ENCODE peak calls at places on chromosomes 1 and 21, in nine cellular contexts. One of them, this sample, is unnamed.

GRCh38 chr1:5563861-5564577 is 428.2 kb downstream of the NPHP4 start:
- DNase-seq in lower leg skin: no peak
- DNase-seq in B cell: no peak
- DNase-seq in AG09319: no peak
- DNase-seq in cardiac fibroblast: no peak
- DNase-seq in A549: no peak
- DNase-seq in colonic mucosa: no peak
- DNase-seq in HFFc6: no peak
- DNase-seq in CD8-positive, alpha-beta T cell: no peak
- DNase-seq in this sample: no peak

GRCh38 chr1:45522324-45523104 is 830 bp upstream of the PRDX1 start:
- DNase-seq in B cell: no peak
- DNase-seq in AG09319: no peak
- DNase-seq in lower leg skin: no peak
- DNase-seq in colonic mucosa: no peak
- DNase-seq in HFFc6: peak; percentile 56
- DNase-seq in cardiac fibroblast: peak; percentile 41
- DNase-seq in CD8-positive, alpha-beta T cell: no peak
- DNase-seq in A549: peak; percentile 85
- DNase-seq in this sample: peak; percentile 59

GRCh38 chr21:26273686-26274313 is 103.2 kb upstream of the APP start:
- DNase-seq in cardiac fibroblast: no peak
- DNase-seq in B cell: no peak
- DNase-seq in CD8-positive, alpha-beta T cell: no peak
- DNase-seq in lower leg skin: no peak
- DNase-seq in HFFc6: no peak
- DNase-seq in AG09319: no peak
- DNase-seq in colonic mucosa: no peak
- DNase-seq in A549: no peak
- DNase-seq in this sample: no peak

GRCh38 chr21:33259995-33260394 is 6.2 kb upstream of the IL10RB start:
- DNase-seq in lower leg skin: no peak
- DNase-seq in AG09319: no peak
- DNase-seq in A549: no peak
- DNase-seq in colonic mucosa: peak; percentile 32
- DNase-seq in HFFc6: no peak
- DNase-seq in cardiac fibroblast: no peak
- DNase-seq in B cell: no peak
- DNase-seq in CD8-positive, alpha-beta T cell: no peak
- DNase-seq in this sample: no peak

GRCh38 chr21:42654179-42654912 is 925 bp downstream of the PDE9A start:
- DNase-seq in AG09319: no peak
- DNase-seq in A549: peak; percentile 26
- DNase-seq in colonic mucosa: peak; percentile 43
- DNase-seq in HFFc6: no peak
- DNase-seq in CD8-positive, alpha-beta T cell: peak; percentile 10
- DNase-seq in B cell: peak; percentile 51
- DNase-seq in lower leg skin: no peak
- DNase-seq in cardiac fibroblast: peak; percentile 16
- DNase-seq in this sample: peak; percentile 21

GRCh38 chr1:67831850-67832513 is 1.3 kb downstream of the GNG12 start:
- DNase-seq in lower leg skin: peak; percentile 70
- DNase-seq in B cell: peak; percentile 11
- DNase-seq in HFFc6: peak; percentile 77
- DNase-seq in AG09319: no peak
- DNase-seq in cardiac fibroblast: peak; percentile 74
- DNase-seq in A549: peak; percentile 81
- DNase-seq in colonic mucosa: peak; percentile 71
- DNase-seq in CD8-positive, alpha-beta T cell: no peak
- DNase-seq in this sample: peak; percentile 63

GRCh38 chr1:151993734-151994496 is at the start of gene S100A10:
- DNase-seq in cardiac fibroblast: peak; percentile 91
- DNase-seq in lower leg skin: peak; percentile 79
- DNase-seq in HFFc6: peak; percentile 39
- DNase-seq in A549: peak; percentile 88
- DNase-seq in colonic mucosa: peak; percentile 92
- DNase-seq in CD8-positive, alpha-beta T cell: peak; percentile 77
- DNase-seq in B cell: peak; percentile 75
- DNase-seq in AG09319: peak; percentile 70
- DNase-seq in this sample: peak; percentile 91

GRCh38 chr21:37868446-37868845 is 47.8 kb downstream of the KCNJ6 start:
- DNase-seq in cardiac fibroblast: no peak
- DNase-seq in HFFc6: no peak
- DNase-seq in CD8-positive, alpha-beta T cell: no peak
- DNase-seq in lower leg skin: no peak
- DNase-seq in colonic mucosa: no peak
- DNase-seq in B cell: no peak
- DNase-seq in A549: no peak
- DNase-seq in AG09319: no peak
- DNase-seq in this sample: no peak

GRCh38 chr1:121517586-121518230 is 332.9 kb downstream of the SRGAP2C start:
- DNase-seq in cardiac fibroblast: no peak
- DNase-seq in A549: no peak
- DNase-seq in B cell: no peak
- DNase-seq in lower leg skin: no peak
- DNase-seq in HFFc6: no peak
- DNase-seq in AG09319: no peak
- DNase-seq in CD8-positive, alpha-beta T cell: no peak
- DNase-seq in colonic mucosa: no peak
- DNase-seq in this sample: no peak

GRCh38 chr1:203114202-203114601 is 13.3 kb upstream of the ADORA1 start:
- DNase-seq in HFFc6: no peak
- DNase-seq in A549: no peak
- DNase-seq in B cell: no peak
- DNase-seq in lower leg skin: no peak
- DNase-seq in AG09319: no peak
- DNase-seq in cardiac fibroblast: no peak
- DNase-seq in colonic mucosa: no peak
- DNase-seq in CD8-positive, alpha-beta T cell: no peak
- DNase-seq in this sample: no peak

GRCh38 chr1:210377934-210378333 is 49.2 kb downstream of the HHAT start:
- DNase-seq in CD8-positive, alpha-beta T cell: no peak
- DNase-seq in colonic mucosa: no peak
- DNase-seq in cardiac fibroblast: no peak
- DNase-seq in B cell: no peak
- DNase-seq in AG09319: no peak
- DNase-seq in lower leg skin: no peak
- DNase-seq in HFFc6: peak; percentile 53
- DNase-seq in A549: no peak
- DNase-seq in this sample: no peak

GRCh38 chr1:44049839-44050238 is 18.6 kb upstream of the SLC6A9 start:
- DNase-seq in B cell: no peak
- DNase-seq in lower leg skin: no peak
- DNase-seq in HFFc6: peak; percentile 94
- DNase-seq in A549: peak; percentile 50
- DNase-seq in colonic mucosa: no peak
- DNase-seq in cardiac fibroblast: peak; percentile 86
- DNase-seq in CD8-positive, alpha-beta T cell: no peak
- DNase-seq in AG09319: peak; percentile 59
- DNase-seq in this sample: no peak

GRCh38 chr1:5448486-5448885 is 543.7 kb downstream of the NPHP4 start:
- DNase-seq in B cell: no peak
- DNase-seq in lower leg skin: no peak
- DNase-seq in cardiac fibroblast: no peak
- DNase-seq in HFFc6: no peak
- DNase-seq in colonic mucosa: no peak
- DNase-seq in A549: no peak
- DNase-seq in AG09319: no peak
- DNase-seq in CD8-positive, alpha-beta T cell: peak; percentile 16
- DNase-seq in this sample: no peak

GRCh38 chr1:67191668-67192520 is 25.6 kb downstream of the IL23R start:
- DNase-seq in A549: no peak
- DNase-seq in B cell: no peak
- DNase-seq in cardiac fibroblast: peak; percentile 40
- DNase-seq in lower leg skin: no peak
- DNase-seq in CD8-positive, alpha-beta T cell: no peak
- DNase-seq in AG09319: no peak
- DNase-seq in HFFc6: no peak
- DNase-seq in colonic mucosa: no peak
- DNase-seq in this sample: no peak

GRCh38 chr1:217919683-217920502 is 288.7 kb downstream of the SPATA17 start:
- DNase-seq in lower leg skin: no peak
- DNase-seq in colonic mucosa: no peak
- DNase-seq in A549: no peak
- DNase-seq in B cell: no peak
- DNase-seq in HFFc6: no peak
- DNase-seq in cardiac fibroblast: no peak
- DNase-seq in CD8-positive, alpha-beta T cell: no peak
- DNase-seq in AG09319: no peak
- DNase-seq in this sample: no peak

GRCh38 chr1:176799327-176799726 is 336.4 kb downstream of the PAPPA2 start:
- DNase-seq in A549: no peak
- DNase-seq in cardiac fibroblast: no peak
- DNase-seq in lower leg skin: no peak
- DNase-seq in CD8-positive, alpha-beta T cell: no peak
- DNase-seq in AG09319: no peak
- DNase-seq in HFFc6: no peak
- DNase-seq in B cell: no peak
- DNase-seq in colonic mucosa: no peak
- DNase-seq in this sample: no peak

DNA sequence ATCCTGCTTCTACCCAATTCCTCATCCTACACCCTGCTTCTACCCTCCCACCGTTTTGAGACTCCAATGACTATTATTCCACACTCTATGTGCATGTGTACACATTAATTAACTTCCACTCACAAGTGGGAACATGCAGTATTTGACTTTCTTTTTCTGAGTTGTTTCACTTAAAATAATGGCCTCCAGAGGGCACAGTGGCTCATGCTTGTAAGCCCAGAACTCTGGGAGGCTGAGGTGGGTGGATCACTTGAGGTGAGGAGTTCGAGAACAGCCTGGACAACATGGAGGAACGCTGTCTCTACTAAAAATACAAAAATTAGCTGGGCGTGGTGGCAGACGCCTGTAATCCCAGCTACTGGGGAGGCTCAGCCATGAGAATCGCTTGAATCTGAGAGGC is 464.8 kb downstream of the PTBP2 start:
- DNase-seq in HFFc6: no peak
- DNase-seq in lower leg skin: no peak
- DNase-seq in cardiac fibroblast: no peak
- DNase-seq in A549: peak; percentile 22
- DNase-seq in B cell: peak; percentile 1
- DNase-seq in CD8-positive, alpha-beta T cell: no peak
- DNase-seq in colonic mucosa: no peak
- DNase-seq in AG09319: no peak
- DNase-seq in this sample: peak; percentile 2
- TF ChIP-seq CTCF in HFFc6: peak; percentile 63
- TF ChIP-seq CTCF in lower leg skin: no peak
- TF ChIP-seq CTCF in cardiac fibroblast: peak; percentile 20
- TF ChIP-seq CTCF in A549: no peak
- TF ChIP-seq CTCF in B cell: no peak
- TF ChIP-seq CTCF in CD8-positive, alpha-beta T cell: no peak
- TF ChIP-seq CTCF in colonic mucosa: no peak
- TF ChIP-seq CTCF in AG09319: no peak
- TF ChIP-seq CTCF in this sample: no peak

DNA sequence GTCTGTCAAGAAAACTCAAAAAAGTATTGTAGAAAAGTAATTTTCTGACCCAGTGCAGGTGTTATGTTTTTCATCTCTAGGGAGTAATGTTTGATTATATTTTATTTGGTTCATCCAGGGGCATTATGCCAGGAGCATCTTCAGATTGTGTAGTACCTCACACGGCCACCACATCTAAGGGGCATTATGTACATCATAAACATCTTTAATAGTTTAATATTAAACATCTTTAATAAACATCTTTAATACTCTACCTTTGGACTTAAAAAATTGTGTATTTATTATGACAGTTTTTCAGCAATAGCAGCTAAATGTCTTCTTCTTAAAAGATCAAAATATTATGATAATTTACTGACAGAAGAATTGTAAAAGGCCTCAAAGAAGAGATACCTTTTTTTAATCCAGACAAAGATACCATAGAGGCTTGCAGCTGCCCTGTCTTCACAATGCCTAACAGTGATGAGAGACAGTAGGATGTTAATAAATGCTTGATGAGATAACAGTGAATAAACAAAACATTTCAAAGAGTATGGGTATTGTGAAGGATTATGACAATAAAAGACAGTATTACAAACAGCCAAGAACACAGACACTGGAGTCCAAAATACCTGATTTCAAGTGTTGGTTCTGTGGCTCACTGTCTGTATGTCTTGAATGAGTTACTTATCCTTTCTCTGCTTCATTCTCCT is 240.9 kb upstream of the ADGRL2 start:
- DNase-seq in B cell: no peak
- DNase-seq in AG09319: no peak
- DNase-seq in HFFc6: no peak
- DNase-seq in cardiac fibroblast: peak; percentile 22
- DNase-seq in CD8-positive, alpha-beta T cell: no peak
- DNase-seq in lower leg skin: no peak
- DNase-seq in A549: peak; percentile 7
- DNase-seq in colonic mucosa: no peak
- DNase-seq in this sample: no peak
- TF ChIP-seq CTCF in B cell: peak; percentile 6
- TF ChIP-seq CTCF in AG09319: peak; percentile 1
- TF ChIP-seq CTCF in HFFc6: peak; percentile 68
- TF ChIP-seq CTCF in cardiac fibroblast: peak; percentile 45
- TF ChIP-seq CTCF in CD8-positive, alpha-beta T cell: no peak
- TF ChIP-seq CTCF in lower leg skin: no peak
- TF ChIP-seq CTCF in A549: peak; percentile 4
- TF ChIP-seq CTCF in colonic mucosa: no peak
- TF ChIP-seq CTCF in this sample: no peak

DNA sequence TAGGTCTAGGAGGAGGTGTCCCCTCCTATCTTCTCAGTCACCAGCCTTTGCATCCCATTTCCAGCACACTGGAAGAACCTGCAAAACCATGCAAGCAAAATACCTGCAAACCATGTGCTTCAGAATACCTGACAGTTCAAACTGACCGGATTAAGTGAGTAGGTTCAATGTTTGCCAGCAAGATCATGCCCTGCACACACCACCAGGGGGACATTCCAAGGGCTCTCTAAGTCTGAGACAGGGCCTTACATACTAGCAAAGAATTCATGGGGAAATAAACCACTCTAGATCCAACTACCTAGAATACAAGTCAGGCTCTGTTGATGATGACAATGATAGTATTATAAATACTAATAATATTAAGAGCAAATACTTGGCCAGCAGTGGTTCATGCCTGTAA is 27.6 kb downstream of the INPP5B start:
- DNase-seq in HFFc6: peak; percentile 41
- DNase-seq in AG09319: no peak
- DNase-seq in A549: peak; percentile 46
- DNase-seq in B cell: no peak
- DNase-seq in cardiac fibroblast: peak; percentile 40
- DNase-seq in lower leg skin: no peak
- DNase-seq in colonic mucosa: no peak
- DNase-seq in CD8-positive, alpha-beta T cell: no peak
- DNase-seq in this sample: peak; percentile 24
- TF ChIP-seq CTCF in HFFc6: peak; percentile 77
- TF ChIP-seq CTCF in AG09319: peak; percentile 33
- TF ChIP-seq CTCF in A549: peak; percentile 12
- TF ChIP-seq CTCF in B cell: peak; percentile 53
- TF ChIP-seq CTCF in cardiac fibroblast: peak; percentile 61
- TF ChIP-seq CTCF in lower leg skin: no peak
- TF ChIP-seq CTCF in colonic mucosa: no peak
- TF ChIP-seq CTCF in CD8-positive, alpha-beta T cell: peak; percentile 40
- TF ChIP-seq CTCF in this sample: peak; percentile 35

DNA sequence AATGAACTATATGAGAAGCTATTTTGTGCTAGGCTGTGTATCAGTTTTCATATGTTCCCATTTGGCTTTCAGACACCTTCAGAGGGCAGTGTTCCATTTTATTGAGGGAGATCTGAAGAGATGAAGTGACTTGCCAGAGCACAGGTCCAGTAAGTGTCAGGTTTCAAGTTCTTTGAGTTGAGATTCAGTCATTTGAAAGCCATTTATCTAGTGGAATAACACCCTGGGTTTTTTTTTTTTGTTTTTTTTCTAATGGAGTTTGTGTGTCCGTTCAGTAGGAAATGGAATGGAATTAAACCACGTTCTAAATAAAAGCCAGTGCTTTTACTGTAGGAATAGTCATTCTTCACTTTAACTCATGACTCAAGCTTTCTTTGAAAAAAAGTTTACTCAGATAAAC is 652.9 kb upstream of the USP24 start:
- DNase-seq in CD8-positive, alpha-beta T cell: no peak
- DNase-seq in A549: peak; percentile 7
- DNase-seq in cardiac fibroblast: peak; percentile 15
- DNase-seq in AG09319: no peak
- DNase-seq in colonic mucosa: no peak
- DNase-seq in HFFc6: no peak
- DNase-seq in B cell: no peak
- DNase-seq in lower leg skin: no peak
- DNase-seq in this sample: no peak
- TF ChIP-seq CTCF in CD8-positive, alpha-beta T cell: no peak
- TF ChIP-seq CTCF in A549: no peak
- TF ChIP-seq CTCF in cardiac fibroblast: no peak
- TF ChIP-seq CTCF in AG09319: no peak
- TF ChIP-seq CTCF in colonic mucosa: no peak
- TF ChIP-seq CTCF in HFFc6: no peak
- TF ChIP-seq CTCF in B cell: no peak
- TF ChIP-seq CTCF in lower leg skin: no peak
- TF ChIP-seq CTCF in this sample: no peak